ENCODE peak calls at places on chromosomes 1 and 21, in six cellular contexts. G is H9, L is H1, T is GM23338, Y is mesendoderm, V is SJCRH30. J is an unnamed sample.

GRCh38 chr1:170530972-170531757 is 801 bp upstream of the GORAB start:
- DNase-seq in G (no peak), L (no peak), T (peak; percentile 49), Y (peak; percentile 9), V (no peak), J (no peak)

GRCh38 chr1:207619833-207620572 is 24.9 kb upstream of the CR1L start:
- DNase-seq in G (no peak), L (no peak), T (peak; percentile 88), Y (peak; percentile 72), V (peak; percentile 40), J (no peak)

GRCh38 chr1:5769760-5770159 is 222.5 kb downstream of the NPHP4 start:
- DNase-seq in G (no peak), L (no peak), T (no peak), Y (no peak), V (no peak), J (no peak)

GRCh38 chr21:32257952-32258785 is 20.7 kb downstream of the MIS18A start:
- DNase-seq in G (peak; percentile 68), L (peak; percentile 74), T (peak; percentile 88), Y (peak; percentile 86), V (peak; percentile 75), J (peak; percentile 35)

GRCh38 chr1:46802081-46802480 is 3.2 kb downstream of the CYP4B1 start:
- DNase-seq in G (no peak), L (no peak), T (no peak), Y (no peak), V (no peak), J (no peak)

GRCh38 chr1:167528057-167528705 is 9.9 kb upstream of the CD247 start:
- DNase-seq in G (no peak), L (no peak), T (no peak), Y (no peak), V (no peak), J (no peak)

GRCh38 chr1:156652131-156652991 is 10.4 kb downstream of the BCAN start:
- DNase-seq in G (peak; percentile 64), L (peak; percentile 92), T (peak; percentile 93), Y (peak; percentile 72), V (no peak), J (no peak)

GRCh38 chr1:114352797-114353196 is 158.2 kb downstream of the TRIM33 start:
- DNase-seq in G (no peak), L (peak; percentile 45), T (peak; percentile 12), Y (no peak), V (no peak), J (no peak)

GRCh38 chr1:214957330-214958137 is 125.0 kb upstream of the KCNK2 start:
- DNase-seq in G (no peak), L (no peak), T (no peak), Y (peak; percentile 37), V (no peak), J (no peak)

GRCh38 chr1:59155326-59155725 is 141.6 kb upstream of the FGGY start:
- DNase-seq in G (no peak), L (no peak), T (no peak), Y (no peak), V (no peak), J (no peak)

GRCh38 chr1:89588480-89588879 is 44.4 kb upstream of the LRRC8C start:
- DNase-seq in G (no peak), L (no peak), T (no peak), Y (no peak), V (no peak), J (no peak)

GRCh38 chr1:54275349-54275748 is 75.4 kb downstream of the MRPL37 start:
- DNase-seq in G (no peak), L (no peak), T (no peak), Y (peak; percentile 60), V (no peak), J (no peak)

GRCh38 chr1:60970081-60970509 is 112.3 kb upstream of the NFIA start:
- DNase-seq in G (no peak), L (no peak), T (peak; percentile 30), Y (peak; percentile 41), V (no peak), J (no peak)

GRCh38 chr1:223706077-223706988 is 6.0 kb upstream of the CAPN2 start:
- DNase-seq in G (no peak), L (no peak), T (no peak), Y (peak; percentile 44), V (peak; percentile 93), J (no peak)

GRCh38 chr21:16870116-16870515 is 642.7 kb upstream of the CXADR start:
- DNase-seq in G (no peak), L (no peak), T (no peak), Y (no peak), V (no peak), J (no peak)

GRCh38 chr1:227429447-227430359 is 111.4 kb upstream of the CDC42BPA start:
- DNase-seq in G (no peak), L (no peak), T (no peak), Y (no peak), V (peak; percentile 22), J (no peak)

GRCh38 chr1:228830185-228830953 is 95.1 kb downstream of the RHOU start:
- DNase-seq in G (peak; percentile 53), L (no peak), T (peak; percentile 54), Y (no peak), V (no peak), J (no peak)

GRCh38 chr1:17909634-17910033 is 154.5 kb downstream of the ACTL8 start:
- DNase-seq in G (peak; percentile 72), L (peak; percentile 73), T (peak; percentile 80), Y (peak; percentile 94), V (no peak), J (no peak)

GRCh38 chr1:225467193-225468020 is 39.6 kb upstream of the LBR start:
- DNase-seq in G (no peak), L (no peak), T (no peak), Y (no peak), V (no peak), J (no peak)

GRCh38 chr1:204418174-204419063 is 6.8 kb upstream of the PPP1R15B start:
- DNase-seq in G (no peak), L (peak; percentile 35), T (no peak), Y (peak; percentile 51), V (no peak), J (no peak)
- H3K27ac ChIP-seq in G (no peak overlapping the region), L (no peak overlapping the region), T (no peak overlapping the region), Y (peak overlapping the region; percentile 18), V (no peak overlapping the region), J (peak overlapping the region; percentile 11)

DNA sequence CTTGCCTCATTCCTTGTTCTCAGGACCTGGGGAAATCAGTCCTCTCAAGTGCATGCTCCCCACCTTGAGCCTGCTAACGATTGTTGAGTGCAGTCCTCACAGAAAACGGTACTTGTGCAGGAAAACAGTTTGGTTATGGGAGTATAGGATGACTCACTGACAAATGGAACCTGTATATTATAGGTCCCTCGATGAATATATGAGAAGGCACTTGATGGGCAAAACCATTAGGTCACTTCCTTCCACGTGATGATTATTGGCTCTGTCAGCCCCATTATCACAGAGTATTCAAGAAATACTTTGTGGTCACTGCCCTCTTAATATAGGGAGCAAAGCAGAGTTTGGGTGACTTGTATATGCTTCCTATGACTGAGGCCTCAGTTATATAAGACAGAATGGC is 6.2 kb downstream of the CCDC17 start:
- DNase-seq in G (no peak), L (no peak), T (no peak), Y (no peak), V (no peak), J (no peak)
- H3K27ac ChIP-seq in G (no peak overlapping the region), L (no peak overlapping the region), T (peak overlapping the region; percentile 81), Y (no peak overlapping the region), V (no peak overlapping the region), J (no peak overlapping the region)

GRCh38 chr1:201954263-201955008 is 867 bp upstream of the TIMM17A start:
- DNase-seq in G (no peak), L (no peak), T (no peak), Y (peak; percentile 24), V (no peak), J (no peak)
- H3K27ac ChIP-seq in G (no peak overlapping the region), L (no peak overlapping the region), T (peak overlapping the region; percentile 95), Y (no peak overlapping the region), V (peak overlapping the region; percentile 74), J (peak overlapping the region; percentile 71)

DNA sequence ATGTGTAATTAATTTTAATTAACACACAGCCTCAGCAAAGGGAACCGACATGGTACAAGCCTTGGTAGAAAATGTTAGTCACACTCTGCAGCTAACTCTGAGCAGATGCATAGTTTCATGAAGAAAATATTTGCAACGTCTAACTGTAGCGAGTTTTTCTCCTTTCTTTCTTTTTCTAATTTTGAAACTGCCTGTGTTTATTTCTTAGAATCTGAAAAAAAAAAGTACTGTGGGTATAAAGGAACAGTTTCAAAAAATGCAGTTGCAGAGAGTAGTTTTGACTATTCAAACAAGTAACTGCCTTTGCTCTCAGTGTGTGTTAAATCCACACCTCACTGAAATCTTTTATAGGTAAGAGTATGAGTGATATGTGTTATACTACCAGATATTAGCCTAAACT is 149.9 kb upstream of the C1orf105 start:
- DNase-seq in G (no peak), L (no peak), T (no peak), Y (no peak), V (no peak), J (no peak)
- H3K27ac ChIP-seq in G (no peak overlapping the region), L (no peak overlapping the region), T (no peak overlapping the region), Y (no peak overlapping the region), V (no peak overlapping the region), J (no peak overlapping the region)

GRCh38 chr21:20254964-20255363 is 743.2 kb upstream of the NCAM2 start:
- DNase-seq in G (no peak), L (no peak), T (no peak), Y (no peak), V (no peak), J (no peak)

GRCh38 chr21:20258542-20258941 is 739.7 kb upstream of the NCAM2 start:
- DNase-seq in G (no peak), L (no peak), T (no peak), Y (peak; percentile 46), V (no peak), J (no peak)

GRCh38 chr21:20259035-20259867 is 739.0 kb upstream of the NCAM2 start:
- DNase-seq in G (no peak), L (no peak), T (no peak), Y (no peak), V (no peak), J (no peak)

GRCh38 chr21:20260124-20260523 is 738.1 kb upstream of the NCAM2 start:
- DNase-seq in G (no peak), L (no peak), T (no peak), Y (no peak), V (no peak), J (no peak)

GRCh38 chr21:20257052-20257451 is 741.2 kb upstream of the NCAM2 start:
- DNase-seq in G (no peak), L (no peak), T (no peak), Y (no peak), V (no peak), J (no peak)
- H3K27ac ChIP-seq in G (no peak overlapping the region), L (no peak overlapping the region), T (no peak overlapping the region), Y (no peak overlapping the region), V (no peak overlapping the region), J (no peak overlapping the region)

GRCh38 chr1:49297783-49298182 is 521.1 kb upstream of the BEND5 start:
- DNase-seq in G (peak; percentile 29), L (no peak), T (peak; percentile 4), Y (no peak), V (no peak), J (no peak)
- H3K27ac ChIP-seq in G (no peak overlapping the region), L (no peak overlapping the region), T (no peak overlapping the region), Y (no peak overlapping the region), V (no peak overlapping the region), J (no peak overlapping the region)

J was measured in caudate nucleus.